ENCODE peak calls at places on chromosomes 16 and 17, in five cellular contexts. N is ACHN, U is dermis microvascular lymphatic vessel endothelial cell, Y is astrocyte of the cerebellum, B is right lobe of liver. P is an unnamed sample.

GRCh38 chr16:27685802-27686201 is 135.9 kb downstream of the KATNIP start:
- DNase-seq in B (no peak), U (no peak), N (no peak), Y (no peak), P (peak; percentile 20)

GRCh38 chr16:21279501-21279900 is 1.4 kb upstream of the CRYM start:
- DNase-seq in Y (no peak), B (no peak), N (no peak), U (no peak), P (no peak)

GRCh38 chr16:88686062-88686438 is 257 bp downstream of the SNAI3 start:
- DNase-seq in Y (no peak), N (no peak), B (no peak), U (no peak), P (no peak)

GRCh38 chr17:35778641-35779196 is 16.7 kb downstream of the MMP28 start:
- DNase-seq in U (no peak), B (no peak), N (no peak), Y (no peak), P (no peak)

GRCh38 chr17:59800530-59800942 is 92.2 kb downstream of the TUBD1 start:
- DNase-seq in N (no peak), B (no peak), U (no peak), Y (no peak), P (no peak)

GRCh38 chr17:16085066-16085699 is 85.6 kb downstream of the TTC19 start:
- DNase-seq in N (no peak), B (no peak), U (peak; percentile 44), Y (peak; percentile 69), P (peak; percentile 43)

GRCh38 chr17:72501404-72502110 is 380.7 kb downstream of the SOX9 start:
- DNase-seq in Y (no peak), N (no peak), B (peak; percentile 58), U (no peak), P (no peak)

GRCh38 chr17:1730345-1731193 is 6.1 kb downstream of the WDR81 start:
- DNase-seq in Y (peak; percentile 39), N (peak; percentile 79), B (no peak), U (no peak), P (peak; percentile 43)

GRCh38 chr17:60577147-60577925 is 22.7 kb upstream of the PPM1D start:
- DNase-seq in N (peak; percentile 82), Y (no peak), B (no peak), U (no peak), P (peak; percentile 53)

GRCh38 chr17:78075545-78075944 is 53.0 kb downstream of the TMC6 start:
- DNase-seq in U (no peak), B (no peak), Y (no peak), N (no peak), P (no peak)

GRCh38 chr16:15880909-15881308 is 7.5 kb downstream of the CEP20 start:
- DNase-seq in Y (no peak), N (no peak), B (no peak), U (no peak), P (no peak)

GRCh38 chr17:74309902-74310301 is 16.1 kb upstream of the KIF19 start:
- DNase-seq in U (no peak), N (no peak), B (no peak), Y (no peak), P (no peak)

GRCh38 chr17:7852262-7852670 is 2.6 kb upstream of the TMEM88 start:
- DNase-seq in N (no peak), U (no peak), B (peak; percentile 60), Y (no peak), P (no peak)

GRCh38 chr17:29124135-29124930 is 55.9 kb downstream of the MYO18A start:
- DNase-seq in N (peak; percentile 81), B (no peak), Y (peak; percentile 72), U (peak; percentile 57), P (peak; percentile 73)

GRCh38 chr16:56658476-56658875 is 717 bp downstream of the MT1F start:
- DNase-seq in Y (no peak), U (no peak), N (no peak), B (no peak), P (no peak)

GRCh38 chr16:49932943-49933342 is 77.0 kb upstream of the ZNF423 start:
- DNase-seq in Y (no peak), U (no peak), B (no peak), N (no peak), P (no peak)

GRCh38 chr17:75338335-75338734 is 49.1 kb upstream of the SLC25A19 start:
- DNase-seq in N (no peak), Y (no peak), U (no peak), B (peak; percentile 8), P (no peak)

GRCh38 chr17:31549121-31549524 is 157.6 kb downstream of the RAB11FIP4 start:
- DNase-seq in U (no peak), B (no peak), N (peak; percentile 35), Y (no peak), P (no peak)

GRCh38 chr17:68381076-68381900 is 76.0 kb downstream of the WIPI1 start:
- DNase-seq in Y (peak; percentile 73), U (no peak), N (no peak), B (no peak), P (peak; percentile 39)

GRCh38 chr16:79564594-79565210 is 35.8 kb downstream of the MAF start:
- DNase-seq in Y (no peak), U (no peak), N (no peak), B (peak; percentile 90), P (no peak)

GRCh38 chr16:83852774-83853173 is 45.0 kb downstream of the HSBP1 start:
- DNase-seq in Y (no peak), B (no peak), U (no peak), N (no peak), P (no peak)

GRCh38 chr17:82924812-82925211 is 85.0 kb upstream of the ZNF750 start:
- DNase-seq in Y (no peak), U (no peak), B (no peak), N (peak; percentile 6), P (no peak)

GRCh38 chr16:49934557-49935260 is 78.8 kb upstream of the ZNF423 start:
- DNase-seq in Y (no peak), N (no peak), U (no peak), B (no peak), P (no peak)

GRCh38 chr16:77674888-77675287 is 47.4 kb upstream of the NUDT7 start:
- DNase-seq in U (no peak), Y (peak; percentile 28), N (no peak), B (no peak), P (no peak)

GRCh38 chr17:40664582-40665333 is at the start of gene KRT222:
- DNase-seq in B (no peak), U (no peak), N (peak; percentile 54), Y (no peak), P (no peak)

GRCh38 chr16:20904507-20905079 is 4.0 kb downstream of the LYRM1 start:
- DNase-seq in N (no peak), U (peak; percentile 97), Y (peak; percentile 82), B (no peak), P (no peak)

GRCh38 chr17:43813386-43813785 is 19.6 kb downstream of the MPP3 start:
- DNase-seq in Y (no peak), U (no peak), N (peak; percentile 26), B (no peak), P (no peak)

GRCh38 chr17:4945176-4945943 is 3.0 kb downstream of the PFN1 start:
- DNase-seq in N (peak; percentile 92), B (peak; percentile 82), Y (peak; percentile 62), U (no peak), P (peak; percentile 86)